ENCODE peak calls at places on chromosomes 3 and 15, in six cellular contexts. P, Z, N, M, W and A are unnamed samples.

GRCh38 chr3:43867673-43868072 is 176.9 kb downstream of the ABHD5 start:
- DNase-seq in P (no peak), Z (peak; percentile 58), N (no peak), M (no peak), W (peak; percentile 52), A (no peak)

GRCh38 chr3:54232618-54233017 is 110.3 kb downstream of the CACNA2D3 start:
- DNase-seq in P (no peak), Z (no peak), N (no peak), M (no peak), W (no peak), A (no peak)

GRCh38 chr15:63492541-63493077 is 11.8 kb upstream of the USP3 start:
- DNase-seq in P (no peak), Z (no peak), N (no peak), M (no peak), W (peak; percentile 72), A (no peak)

GRCh38 chr3:35849496-35849895 is 210.2 kb downstream of the ARPP21 start:
- DNase-seq in P (no peak), Z (no peak), N (no peak), M (no peak), W (no peak), A (no peak)

GRCh38 chr3:183381179-183381578 is 47.2 kb downstream of the MCF2L2 start:
- DNase-seq in P (no peak), Z (peak; percentile 80), N (no peak), M (no peak), W (peak; percentile 70), A (no peak)

GRCh38 chr15:70708839-70709238 is 54.5 kb downstream of the UACA start:
- DNase-seq in P (no peak), Z (no peak), N (no peak), M (no peak), W (peak; percentile 46), A (no peak)

GRCh38 chr3:191328963-191329653 is at the start of gene CCDC50:
- DNase-seq in P (peak; percentile 90), Z (peak; percentile 73), N (no peak), M (peak; percentile 86), W (peak; percentile 80), A (peak; percentile 94)

GRCh38 chr3:182902236-182902635 is 78.1 kb downstream of the DCUN1D1 start:
- DNase-seq in P (no peak), Z (no peak), N (no peak), M (no peak), W (no peak), A (no peak)

GRCh38 chr15:69434236-69434635 is 18.4 kb upstream of the RPLP1 start:
- DNase-seq in P (no peak), Z (no peak), N (no peak), M (no peak), W (no peak), A (no peak)

GRCh38 chr3:124850633-124851032 is 36.5 kb downstream of the ITGB5 start:
- DNase-seq in P (no peak), Z (no peak), N (no peak), M (no peak), W (peak; percentile 86), A (no peak)

GRCh38 chr3:124851905-124852304 is 35.3 kb downstream of the ITGB5 start:
- DNase-seq in P (no peak), Z (no peak), N (no peak), M (no peak), W (no peak), A (no peak)

GRCh38 chr3:124851136-124851535 is 36.0 kb downstream of the ITGB5 start:
- DNase-seq in P (no peak), Z (no peak), N (no peak), M (no peak), W (no peak), A (no peak)

GRCh38 chr3:124848300-124848699 is 38.9 kb downstream of the ITGB5 start:
- DNase-seq in P (no peak), Z (no peak), N (no peak), M (no peak), W (no peak), A (no peak)

GRCh38 chr3:124850212-124850611 is 37.0 kb downstream of the ITGB5 start:
- DNase-seq in P (no peak), Z (no peak), N (no peak), M (no peak), W (peak; percentile 52), A (no peak)
- H3K36me3 ChIP-seq in P (peaks cover 16% of the 10 kb centered on the region), Z (peaks cover 6% of the 10 kb centered on the region), N (no peaks in the 10 kb centered on the region), M (peaks cover 30% of the 10 kb centered on the region), W (no peaks in the 10 kb centered on the region), A (peaks cover 6% of the 10 kb centered on the region)

GRCh38 chr3:56776551-56776950 is 25.2 kb downstream of the ARHGEF3 start:
- DNase-seq in P (no peak), Z (no peak), N (no peak), M (no peak), W (no peak), A (no peak)
- H3K4me1 ChIP-seq in P (peaks cover 63% of the 10 kb centered on the region), Z (peaks cover 7% of the 10 kb centered on the region), N (peaks cover 26% of the 10 kb centered on the region), M (peaks cover 45% of the 10 kb centered on the region), W (no peaks in the 10 kb centered on the region), A (peaks cover 62% of the 10 kb centered on the region)

DNA sequence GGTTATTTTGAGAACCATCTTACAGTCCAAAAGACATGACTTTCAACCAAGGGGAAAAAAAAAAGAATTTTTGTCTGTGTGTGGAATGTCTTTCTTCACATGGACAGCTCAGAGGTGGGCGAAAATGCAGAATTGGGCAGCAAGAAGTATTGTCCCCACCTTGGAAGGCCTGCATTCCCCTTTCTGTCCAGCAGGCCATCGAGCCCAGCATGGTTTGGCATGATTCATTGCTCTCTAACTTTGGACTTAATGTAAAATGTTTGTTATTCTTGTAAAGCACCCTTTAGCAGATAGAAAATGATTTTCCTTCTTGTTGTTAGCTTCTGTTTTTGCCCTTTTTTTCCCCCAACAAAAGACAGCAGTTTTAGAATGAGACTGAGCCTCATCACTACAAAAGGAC is 12.4 kb downstream of the MYO1E start:
- DNase-seq in P (no peak), Z (no peak), N (no peak), M (no peak), W (no peak), A (no peak)
- TF ChIP-seq CTCF in P (no peak), Z (no peak), N (peak; percentile 16), M (no peak), W (peak; percentile 40), A (peak; percentile 17)

GRCh38 chr15:89837830-89838178 is 23.2 kb upstream of the ANPEP start:
- DNase-seq in P (no peak), Z (no peak), N (no peak), M (no peak), W (no peak), A (no peak)

GRCh38 chr15:89839424-89839823 is 24.8 kb upstream of the ANPEP start:
- DNase-seq in P (no peak), Z (no peak), N (no peak), M (no peak), W (no peak), A (no peak)

GRCh38 chr15:89836255-89837133 is 21.8 kb upstream of the ANPEP start:
- DNase-seq in P (no peak), Z (peak; percentile 86), N (no peak), M (no peak), W (peak; percentile 97), A (no peak)

GRCh38 chr15:89835190-89835564 is 20.5 kb upstream of the ANPEP start:
- DNase-seq in P (no peak), Z (peak; percentile 24), N (no peak), M (no peak), W (no peak), A (no peak)

GRCh38 chr15:89837134-89837829 is 22.6 kb upstream of the ANPEP start:
- DNase-seq in P (no peak), Z (peak; percentile 76), N (no peak), M (no peak), W (peak; percentile 72), A (no peak)
- H3K36me3 ChIP-seq in P (peaks cover 25% of the 10 kb centered on the region), Z (peaks cover 15% of the 10 kb centered on the region), N (peaks cover 57% of the 10 kb centered on the region), M (peaks cover 87% of the 10 kb centered on the region), W (peaks cover 17% of the 10 kb centered on the region), A (peaks cover 33% of the 10 kb centered on the region)

DNA sequence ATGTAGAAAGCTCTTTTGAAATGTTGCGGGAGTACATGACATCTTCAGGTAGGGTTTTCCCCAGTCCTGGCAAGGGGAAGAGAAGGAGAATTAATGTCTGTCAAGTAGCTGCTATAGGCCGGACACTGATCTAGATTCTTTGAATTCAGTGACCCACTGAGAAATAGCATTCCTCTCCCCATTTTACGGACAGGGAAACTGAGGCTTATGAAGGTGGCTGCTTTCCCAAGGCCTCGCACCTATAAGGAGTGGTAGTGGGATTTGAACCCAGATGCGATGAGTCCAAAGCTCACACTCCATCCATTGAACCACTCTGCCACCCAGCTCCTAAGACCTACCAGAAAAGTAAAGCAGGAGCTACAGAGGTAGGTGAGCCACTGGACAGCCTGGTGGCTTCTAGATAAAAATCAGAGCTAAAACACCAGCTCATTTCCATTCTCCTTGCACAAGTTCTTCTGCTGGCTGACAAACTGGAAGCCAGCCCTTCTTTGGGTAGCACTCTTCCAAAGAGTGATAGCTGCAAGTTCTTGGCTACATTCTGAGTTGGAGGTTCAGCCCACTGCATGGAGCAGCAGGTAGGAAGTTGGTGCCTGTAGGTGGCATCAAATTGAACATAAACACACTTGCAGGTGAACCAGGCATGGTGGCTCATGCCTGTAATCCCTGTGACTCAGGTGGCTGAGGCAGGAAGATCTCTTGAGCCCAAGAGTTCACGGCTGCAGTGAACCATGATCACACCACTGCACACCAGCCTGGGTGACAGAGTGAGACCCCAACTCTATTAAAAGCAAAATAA is 22.0 kb downstream of the ZNF710 start:
- DNase-seq in P (no peak), Z (no peak), N (no peak), M (no peak), W (no peak), A (no peak)
- H3K4me1 ChIP-seq in P (peaks cover 22% of the 10 kb centered on the region), Z (no peaks in the 10 kb centered on the region), N (no peaks in the 10 kb centered on the region), M (peaks cover 55% of the 10 kb centered on the region), W (no peaks in the 10 kb centered on the region), A (peaks cover 33% of the 10 kb centered on the region)